ENCODE peak calls at places on chromosomes 13 and 19, in nine cellular contexts. A is A673, T is Caco-2, Z is heart right ventricle, C is glutamatergic neuron, S is pancreas, H is neural crest cell, X is SK-N-SH, K is left ventricle myocardium inferior. R is an unnamed sample.

GRCh38 chr13:27455331-27455855 is 5.0 kb upstream of the MTIF3 start:
- DNase-seq in A (no peak), T (no peak), Z (no peak), C (no peak), S (no peak), H (no peak), X (no peak), K (no peak), R (no peak)

GRCh38 chr19:39212377-39212742 is 8.3 kb upstream of the SYCN start:
- DNase-seq in A (peak), T (peak), Z (no peak), C (peak), S (peak), H (peak), X (peak), K (peak), R (peak)

GRCh38 chr13:102870677-102871415 is 25.0 kb downstream of the ERCC5 start:
- DNase-seq in A (peak), T (peak), Z (peak), C (peak), S (peak), H (peak), X (peak), K (peak), R (peak)

GRCh38 chr13:40389081-40389641 is 277.3 kb downstream of the FOXO1 start:
- DNase-seq in A (no peak), T (no peak), Z (no peak), C (no peak), S (no peak), H (no peak), X (no peak), K (no peak), R (no peak)

GRCh38 chr19:50534478-50534877 is 20.8 kb upstream of the ASPDH start:
- DNase-seq in A (no peak), T (no peak), Z (no peak), C (no peak), S (no peak), H (no peak), X (no peak), K (no peak), R (no peak)

GRCh38 chr13:50365300-50365682 is 350.0 kb downstream of the KCNRG start:
- DNase-seq in A (no peak), T (no peak), Z (no peak), C (no peak), S (no peak), H (no peak), X (no peak), K (no peak), R (no peak)

GRCh38 chr13:34886987-34887386 is 55.1 kb upstream of the NBEA start:
- DNase-seq in A (no peak), T (no peak), Z (no peak), C (no peak), S (no peak), H (no peak), X (no peak), K (no peak), R (no peak)

GRCh38 chr19:10256551-10256950 is 4.5 kb downstream of the MRPL4 start:
- DNase-seq in A (no peak), T (no peak), Z (no peak), C (no peak), S (no peak), H (no peak), X (no peak), K (no peak), R (no peak)

GRCh38 chr19:7467009-7467989 is 21.5 kb downstream of the PEX11G start:
- DNase-seq in A (no peak), T (no peak), Z (no peak), C (no peak), S (no peak), H (no peak), X (no peak), K (no peak), R (no peak)

GRCh38 chr13:111429064-111429558 is 108.7 kb downstream of the TEX29 start:
- DNase-seq in A (peak), T (peak), Z (peak), C (peak), S (peak), H (peak), X (peak), K (no peak), R (peak)

GRCh38 chr13:42215578-42216421 is 56.2 kb upstream of the AKAP11 start:
- DNase-seq in A (peak), T (peak), Z (no peak), C (peak), S (no peak), H (peak), X (peak), K (no peak), R (peak)

GRCh38 chr19:10636304-10636972 is 11.1 kb downstream of the SLC44A2 start:
- DNase-seq in A (no peak), T (no peak), Z (no peak), C (no peak), S (peak), H (no peak), X (peak), K (no peak), R (no peak)

GRCh38 chr19:5969476-5969875 is 8.5 kb downstream of the RANBP3 start:
- DNase-seq in A (no peak), T (no peak), Z (no peak), C (no peak), S (no peak), H (no peak), X (no peak), K (no peak), R (no peak)

GRCh38 chr19:19043881-19044280 is 10.5 kb downstream of the ARMC6 start:
- DNase-seq in A (no peak), T (no peak), Z (no peak), C (no peak), S (peak), H (no peak), X (no peak), K (no peak), R (no peak)

GRCh38 chr19:35346193-35347052 is 1.3 kb upstream of the FFAR1 start:
- DNase-seq in A (no peak), T (no peak), Z (no peak), C (no peak), S (no peak), H (no peak), X (no peak), K (no peak), R (no peak)

DNA sequence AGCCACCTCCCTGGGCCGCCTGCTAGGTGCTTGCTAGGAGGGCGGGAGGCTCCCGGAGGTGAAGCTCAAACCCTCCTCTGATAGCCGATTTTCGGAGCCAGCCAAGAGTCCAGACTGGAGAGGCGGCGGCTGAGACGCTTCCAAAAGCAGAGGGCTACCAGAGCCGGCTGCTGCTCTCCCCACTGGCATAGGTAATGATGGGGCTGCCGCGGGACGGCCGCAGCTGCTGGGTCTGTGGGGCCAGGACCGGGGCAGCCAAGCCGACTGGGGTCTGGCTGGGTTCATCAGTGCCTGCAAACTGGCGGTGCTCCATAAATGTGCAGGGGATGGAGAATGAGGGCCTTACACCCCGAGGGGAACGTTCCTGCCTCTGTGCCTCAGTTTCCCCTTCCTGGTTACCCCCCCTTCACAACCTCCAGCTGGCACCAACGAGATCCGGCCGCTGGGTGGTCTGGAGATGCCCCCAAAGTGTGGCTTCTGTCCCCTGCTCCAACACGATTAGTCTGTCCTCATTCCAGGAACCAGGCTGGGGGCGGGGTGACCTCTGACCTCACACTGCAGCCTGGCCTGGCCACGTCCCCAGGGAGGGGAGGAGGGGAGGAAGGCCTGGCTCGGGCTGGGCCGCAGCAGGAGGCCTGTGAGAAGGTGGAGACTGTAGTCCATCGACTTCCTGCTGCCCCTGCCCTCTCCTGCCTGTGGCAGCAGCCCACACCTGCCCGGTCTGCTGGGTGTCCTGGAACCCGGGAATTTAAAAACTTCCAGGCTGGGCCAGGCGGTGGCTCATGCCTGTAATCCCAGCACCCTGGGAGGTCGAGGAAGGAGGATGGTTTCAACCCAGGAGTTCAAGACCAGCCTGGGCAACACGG is 3.8 kb upstream of the WDR18 start:
- DNase-seq in A (no peak), T (peak), Z (no peak), C (peak), S (peak), H (peak), X (no peak), K (no peak), R (no peak)
- TF ChIP-seq CTCF in A (no peak), T (no peak), Z (no peak), C (no peak), S (no peak), H (no peak), X (no peak), K (no peak), R (no peak)

GRCh38 chr19:54029930-54030490 is 33.7 kb downstream of the VSTM1 start:
- DNase-seq in A (peak), T (peak), Z (peak), C (peak), S (no peak), H (peak), X (peak), K (peak), R (peak)
- TF ChIP-seq CTCF in A (peak), T (peak), Z (no peak), C (peak), S (peak), H (peak), X (peak), K (peak), R (peak)

GRCh38 chr13:36945078-36945477 is 25.0 kb upstream of the SMAD9 start:
- DNase-seq in A (no peak), T (no peak), Z (no peak), C (no peak), S (no peak), H (no peak), X (no peak), K (no peak), R (no peak)

GRCh38 chr13:36954542-36954941 is 34.5 kb upstream of the SMAD9 start:
- DNase-seq in A (no peak), T (no peak), Z (no peak), C (no peak), S (no peak), H (no peak), X (no peak), K (no peak), R (no peak)

GRCh38 chr13:36950920-36951319 is 30.9 kb upstream of the SMAD9 start:
- DNase-seq in A (no peak), T (no peak), Z (no peak), C (no peak), S (no peak), H (no peak), X (no peak), K (no peak), R (no peak)

GRCh38 chr13:36950330-36950729 is 30.3 kb upstream of the SMAD9 start:
- DNase-seq in A (no peak), T (no peak), Z (no peak), C (no peak), S (no peak), H (no peak), X (no peak), K (no peak), R (no peak)
- TF ChIP-seq CTCF in A (no peak), T (no peak), Z (no peak), C (no peak), S (no peak), H (no peak), X (no peak), K (no peak), R (no peak)

DNA sequence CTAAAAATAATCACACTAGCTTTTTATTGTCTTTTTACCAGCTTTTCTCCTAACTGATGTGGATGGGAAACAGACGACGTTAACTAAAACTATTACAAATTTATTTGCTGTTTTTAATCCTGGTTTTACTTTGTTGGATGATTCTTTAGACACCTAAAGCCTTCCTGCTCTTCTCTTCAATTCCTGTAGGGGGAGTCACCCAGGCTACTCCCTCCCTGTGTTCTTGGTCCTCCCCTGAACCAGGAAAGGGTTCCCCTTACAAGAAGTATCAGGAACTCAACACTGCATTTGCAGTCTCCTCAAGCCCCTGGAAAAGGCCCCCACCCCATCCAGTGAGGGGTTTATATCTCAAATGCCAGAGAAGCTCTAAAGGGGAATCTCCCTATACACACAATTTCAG is 206.1 kb downstream of the SUCLA2 start:
- DNase-seq in A (peak), T (peak), Z (no peak), C (no peak), S (no peak), H (no peak), X (peak), K (no peak), R (no peak)
- TF ChIP-seq CTCF in A (peak), T (peak), Z (no peak), C (peak), S (peak), H (peak), X (peak), K (peak), R (peak)

GRCh38 chr13:114113961-114114360 is 18.5 kb downstream of the RASA3 start:
- DNase-seq in A (no peak), T (no peak), Z (no peak), C (no peak), S (peak), H (no peak), X (no peak), K (no peak), R (no peak)

GRCh38 chr13:114116734-114117133 is 15.7 kb downstream of the RASA3 start:
- DNase-seq in A (no peak), T (no peak), Z (no peak), C (no peak), S (peak), H (no peak), X (no peak), K (no peak), R (no peak)

GRCh38 chr13:114112826-114113322 is 19.5 kb downstream of the RASA3 start:
- DNase-seq in A (no peak), T (no peak), Z (no peak), C (no peak), S (peak), H (no peak), X (no peak), K (no peak), R (no peak)

GRCh38 chr13:114115796-114116195 is 16.6 kb downstream of the RASA3 start:
- DNase-seq in A (no peak), T (no peak), Z (peak), C (no peak), S (peak), H (no peak), X (no peak), K (no peak), R (no peak)

GRCh38 chr13:114115191-114115671 is 17.2 kb downstream of the RASA3 start:
- DNase-seq in A (no peak), T (peak), Z (peak), C (no peak), S (peak), H (no peak), X (no peak), K (no peak), R (no peak)
- TF ChIP-seq CTCF in A (no peak), T (peak), Z (no peak), C (no peak), S (no peak), H (no peak), X (peak), K (peak), R (no peak)

DNA sequence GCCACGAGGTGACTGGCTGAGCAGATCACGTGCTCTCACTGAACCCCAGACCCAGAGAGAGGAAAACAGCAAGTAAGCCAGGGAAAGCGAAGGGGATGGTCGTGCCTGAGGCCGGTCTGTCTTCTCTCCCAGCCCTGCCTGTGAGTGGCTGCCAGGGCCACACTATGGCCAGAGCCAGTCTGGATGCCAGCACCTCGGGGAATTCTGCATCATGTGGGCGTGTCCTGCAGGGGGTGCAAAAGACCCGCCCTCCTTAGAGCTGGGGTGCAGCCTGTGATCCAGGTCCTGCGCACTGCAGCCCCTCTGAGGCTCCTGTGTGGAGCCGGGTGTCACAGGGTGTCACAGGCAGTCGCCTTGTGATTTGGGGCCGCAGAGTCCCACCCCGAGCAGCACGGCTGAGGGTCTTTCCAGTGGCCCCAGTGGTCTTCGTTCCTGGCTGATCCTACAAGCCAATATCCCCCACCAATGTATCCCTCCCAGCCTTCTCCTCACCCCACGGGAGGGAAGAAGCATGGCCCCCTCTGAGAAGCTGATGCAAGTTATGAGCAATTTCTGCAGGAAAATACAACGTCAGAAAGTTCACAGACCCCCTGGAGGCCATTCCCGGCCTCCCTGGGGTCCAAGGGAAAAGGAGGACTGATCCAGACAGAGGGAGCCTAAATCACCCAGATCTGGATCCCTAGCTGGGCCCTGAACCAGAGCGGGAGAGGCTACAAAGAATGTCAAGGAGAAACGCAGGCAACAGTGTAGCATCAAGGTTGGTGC is 7.7 kb downstream of the PPP1R12C start:
- DNase-seq in A (no peak), T (no peak), Z (no peak), C (no peak), S (no peak), H (no peak), X (peak), K (no peak), R (no peak)
- TF ChIP-seq CTCF in A (no peak), T (no peak), Z (no peak), C (no peak), S (no peak), H (no peak), X (no peak), K (no peak), R (no peak)

GRCh38 chr13:109209526-109209925 is 576.9 kb downstream of the IRS2 start:
- DNase-seq in A (no peak), T (no peak), Z (no peak), C (no peak), S (no peak), H (no peak), X (no peak), K (no peak), R (no peak)
- TF ChIP-seq CTCF in A (no peak), T (no peak), Z (no peak), C (no peak), S (no peak), H (no peak), X (no peak), K (no peak), R (no peak)

DNA sequence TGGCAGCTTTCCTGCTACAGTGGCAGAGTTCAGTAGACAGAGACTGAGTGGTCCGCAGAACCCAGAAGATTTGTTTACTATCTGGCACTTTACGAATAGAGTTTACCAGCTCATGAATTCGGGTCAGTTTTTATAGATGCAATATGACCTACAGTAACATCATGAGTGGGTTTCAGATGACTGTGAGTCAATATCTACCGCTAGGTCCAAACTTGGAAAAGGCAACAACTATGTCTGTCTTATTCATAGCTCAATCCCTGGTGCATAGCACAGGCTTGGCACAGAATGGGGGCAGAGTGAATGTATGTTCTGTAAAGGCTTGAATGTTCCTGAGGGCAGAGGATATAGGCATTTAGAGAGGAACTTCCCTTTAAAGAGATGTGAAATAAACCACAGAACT is 65.2 kb downstream of the RAP2A start:
- DNase-seq in A (no peak), T (no peak), Z (no peak), C (no peak), S (no peak), H (no peak), X (no peak), K (no peak), R (no peak)
- TF ChIP-seq CTCF in A (no peak), T (no peak), Z (no peak), C (no peak), S (no peak), H (no peak), X (no peak), K (no peak), R (no peak)

GRCh38 chr13:90919153-90919552 is 428.3 kb upstream of the MIR17HG start:
- DNase-seq in A (peak), T (no peak), Z (no peak), C (no peak), S (no peak), H (no peak), X (no peak), K (no peak), R (no peak)
- TF ChIP-seq CTCF in A (no peak), T (no peak), Z (no peak), C (no peak), S (no peak), H (no peak), X (no peak), K (no peak), R (no peak)